ENCODE peak calls at places on chromosomes 11 and 22, in ten cellular contexts. D, P, C, U, B, M, L, K, Q and I are unnamed samples.

GRCh38 chr22:46021577-46021976 is 44.6 kb upstream of the WNT7B start:
- DNase-seq in D (no peak), P (no peak), C (no peak), U (no peak), B (no peak), M (no peak), L (no peak), K (no peak), Q (peak), I (no peak)

GRCh38 chr11:17699157-17700114 is 19.9 kb upstream of the MYOD1 start:
- DNase-seq in D (no peak), P (no peak), C (no peak), U (no peak), B (peak), M (no peak), L (peak), K (no peak), Q (no peak), I (no peak)

GRCh38 chr11:65355013-65355775 is 643 bp downstream of the TIGD3 start:
- DNase-seq in D (peak), P (peak), C (no peak), U (peak), B (no peak), M (peak), L (no peak), K (no peak), Q (peak), I (peak)

GRCh38 chr11:86091566-86091965 is 22.7 kb upstream of the PICALM start:
- DNase-seq in D (no peak), P (no peak), C (peak), U (no peak), B (peak), M (no peak), L (peak), K (peak), Q (no peak), I (no peak)

GRCh38 chr11:18791175-18792065 is at the start of gene PTPN5:
- DNase-seq in D (no peak), P (peak), C (no peak), U (no peak), B (no peak), M (no peak), L (peak), K (no peak), Q (no peak), I (no peak)

GRCh38 chr22:25197335-25197734 is 2.3 kb upstream of the CRYBB3 start:
- DNase-seq in D (no peak), P (no peak), C (no peak), U (no peak), B (no peak), M (no peak), L (no peak), K (no peak), Q (no peak), I (no peak)

GRCh38 chr22:48335442-48336139 is 1492.1 kb downstream of the BRD1 start:
- DNase-seq in D (no peak), P (no peak), C (no peak), U (no peak), B (no peak), M (no peak), L (no peak), K (no peak), Q (peak), I (no peak)

GRCh38 chr22:26610072-26610958 is 7.5 kb downstream of the CRYBB1 start:
- DNase-seq in D (peak), P (no peak), C (peak), U (no peak), B (peak), M (peak), L (peak), K (peak), Q (peak), I (peak)

GRCh38 chr11:97454988-97455387 is 1065.2 kb downstream of the JRKL start:
- DNase-seq in D (no peak), P (no peak), C (peak), U (no peak), B (peak), M (no peak), L (peak), K (no peak), Q (no peak), I (peak)

GRCh38 chr11:64088159-64089026 is 52.7 kb downstream of the FLRT1 start:
- DNase-seq in D (no peak), P (peak), C (no peak), U (no peak), B (peak), M (no peak), L (no peak), K (no peak), Q (no peak), I (no peak)

GRCh38 chr11:73968356-73968966 is 14.2 kb downstream of the UCP2 start:
- DNase-seq in D (no peak), P (no peak), C (no peak), U (no peak), B (no peak), M (no peak), L (no peak), K (no peak), Q (no peak), I (no peak)

GRCh38 chr11:45339754-45340519 is 53.8 kb upstream of the SYT13 start:
- DNase-seq in D (peak), P (peak), C (peak), U (peak), B (peak), M (peak), L (peak), K (peak), Q (peak), I (peak)

GRCh38 chr11:65063532-65063931 is 5.2 kb upstream of the NAALADL1 start:
- DNase-seq in D (no peak), P (no peak), C (no peak), U (no peak), B (no peak), M (no peak), L (no peak), K (no peak), Q (no peak), I (no peak)

GRCh38 chr22:30947821-30948454 is 20.6 kb downstream of the MORC2 start:
- DNase-seq in D (no peak), P (no peak), C (peak), U (no peak), B (no peak), M (no peak), L (peak), K (no peak), Q (no peak), I (peak)

GRCh38 chr22:26648761-26649363 is 8.5 kb upstream of the MIAT start:
- DNase-seq in D (no peak), P (no peak), C (peak), U (no peak), B (no peak), M (no peak), L (peak), K (no peak), Q (no peak), I (no peak)

GRCh38 chr11:103889679-103890078 is 146.8 kb upstream of the DDI1 start:
- DNase-seq in D (no peak), P (no peak), C (no peak), U (no peak), B (no peak), M (no peak), L (no peak), K (no peak), Q (no peak), I (no peak)

GRCh38 chr22:44086759-44087158 is 62.7 kb downstream of the PARVB start:
- DNase-seq in D (no peak), P (no peak), C (no peak), U (peak), B (no peak), M (no peak), L (no peak), K (no peak), Q (no peak), I (no peak)

GRCh38 chr11:132911186-132911585 is 621.1 kb downstream of the OPCML start:
- DNase-seq in D (no peak), P (no peak), C (no peak), U (no peak), B (no peak), M (no peak), L (peak), K (no peak), Q (peak), I (no peak)

GRCh38 chr22:35868938-35869337 is 151.3 kb downstream of the APOL5 start:
- DNase-seq in D (no peak), P (no peak), C (no peak), U (no peak), B (no peak), M (no peak), L (peak), K (no peak), Q (no peak), I (no peak)

GRCh38 chr11:15525582-15525981 is 410.9 kb downstream of the INSC start:
- DNase-seq in D (no peak), P (no peak), C (no peak), U (no peak), B (no peak), M (no peak), L (no peak), K (no peak), Q (no peak), I (no peak)

GRCh38 chr11:34620820-34621792 is at the start of gene EHF:
- DNase-seq in D (no peak), P (no peak), C (no peak), U (no peak), B (no peak), M (no peak), L (no peak), K (no peak), Q (no peak), I (no peak)

GRCh38 chr22:49693848-49694247 is 133.8 kb downstream of the BRD1 start:
- DNase-seq in D (no peak), P (no peak), C (no peak), U (no peak), B (no peak), M (no peak), L (no peak), K (no peak), Q (no peak), I (no peak)

GRCh38 chr11:73157141-73158010 is 15.3 kb upstream of the FCHSD2 start:
- DNase-seq in D (no peak), P (no peak), C (no peak), U (peak), B (no peak), M (no peak), L (peak), K (peak), Q (peak), I (peak)